ENCODE peak calls at places on chromosomes 2 and 18, in seven cellular contexts. B is progenitor cell of endocrine pancreas; W is NCI-H1105; J is activated B cell treated with CpG ODN at 0.5 μM for 24 hours; R is activated CD4-positive, alpha-beta T cell treated with anti-CD3 and anti-CD28 coated beads, Interleukin-2, amount 10 ng/mL, durations not matched to agents 7 days and 5 days; P is amniotic stem cell; O is ELF-1. V is an unnamed sample.
A peak's percentile ranks its signal among the peaks of the same experiment; 100 is the strongest.

GRCh38 chr18:57435851-57436192 is 648 bp downstream of the ONECUT2 start:
- DNase-seq in B (no peak), R (no peak), P (no peak), O (no peak), W (no peak), J (no peak), V (no peak)

GRCh38 chr2:221434155-221434554 is 137.9 kb downstream of the EPHA4 start:
- DNase-seq in J (no peak), B (no peak), R (no peak), O (no peak), W (no peak), P (no peak), V (no peak)

GRCh38 chr2:12619975-12620374 is 96.8 kb upstream of the TRIB2 start:
- DNase-seq in R (no peak), W (no peak), O (no peak), B (no peak), P (peak; percentile 32), J (no peak), V (peak; percentile 72)

GRCh38 chr2:96501471-96501874 is 3.7 kb downstream of the NEURL3 start:
- DNase-seq in W (no peak), R (peak; percentile 45), O (no peak), B (no peak), J (no peak), P (no peak), V (no peak)

GRCh38 chr2:41722668-41723369 is 325.0 kb upstream of the PKDCC start:
- DNase-seq in P (no peak), J (no peak), B (no peak), R (no peak), O (no peak), W (no peak), V (no peak)

GRCh38 chr2:118994778-118995177 is 52.8 kb downstream of the MARCO start:
- DNase-seq in O (no peak), R (no peak), P (no peak), J (no peak), W (no peak), B (no peak), V (no peak)

GRCh38 chr2:232871835-232872736 is 2.0 kb downstream of the SNORC start:
- DNase-seq in B (no peak), O (no peak), J (no peak), R (no peak), P (no peak), W (no peak), V (no peak)

GRCh38 chr18:10771053-10771709 is 245.4 kb downstream of the NAPG start:
- DNase-seq in R (no peak), W (no peak), O (no peak), P (no peak), B (no peak), J (no peak), V (no peak)

GRCh38 chr18:53551868-53552426 is 672.5 kb downstream of the MBD2 start:
- DNase-seq in W (no peak), R (no peak), B (no peak), O (no peak), P (no peak), J (no peak), V (no peak)

GRCh38 chr2:939936-940620 is 10.6 kb upstream of the SNTG2 start:
- DNase-seq in W (no peak), P (peak; percentile 19), B (no peak), O (no peak), R (no peak), J (no peak), V (peak; percentile 69)

GRCh38 chr18:31684279-31685096 is at the start of gene B4GALT6:
- DNase-seq in P (no peak), O (peak; percentile 75), R (peak; percentile 12), W (peak; percentile 38), J (peak; percentile 18), B (peak; percentile 49), V (peak; percentile 13)

GRCh38 chr2:23596316-23596885 is 211.4 kb downstream of the KLHL29 start:
- DNase-seq in P (no peak), W (no peak), O (no peak), B (no peak), R (no peak), J (no peak), V (no peak)

GRCh38 chr18:35991696-35992095 is 19.2 kb downstream of the RMP24 start:
- DNase-seq in W (no peak), O (no peak), B (no peak), R (no peak), J (no peak), P (no peak), V (no peak)

GRCh38 chr2:236928353-236929153 is 157.1 kb upstream of the COPS8 start:
- DNase-seq in P (no peak), R (no peak), B (no peak), W (no peak), O (no peak), J (no peak), V (no peak)

GRCh38 chr2:120358734-120359465 is 13.0 kb downstream of the INHBB start:
- DNase-seq in B (no peak), R (no peak), P (no peak), W (no peak), J (no peak), O (no peak), V (no peak)

GRCh38 chr2:6883448-6884122 is 6.0 kb downstream of the RSAD2 start:
- DNase-seq in O (peak; percentile 22), W (no peak), J (no peak), R (no peak), P (no peak), B (no peak), V (no peak)

GRCh38 chr2:71003396-71003795 is 8.7 kb upstream of the TEX261 start:
- DNase-seq in J (no peak), W (no peak), O (peak; percentile 0), B (no peak), P (no peak), R (no peak), V (no peak)

GRCh38 chr2:30695749-30696148 is 111.5 kb downstream of the CAPN13 start:
- DNase-seq in O (no peak), W (no peak), B (no peak), J (no peak), P (no peak), R (no peak), V (no peak)

GRCh38 chr2:38797276-38797675 is 19.3 kb downstream of the GEMIN6 start:
- DNase-seq in B (no peak), R (no peak), W (no peak), P (no peak), O (peak; percentile 27), J (no peak), V (no peak)

GRCh38 chr2:19131871-19132270 is 226.6 kb downstream of the OSR1 start:
- DNase-seq in P (no peak), B (no peak), J (no peak), O (no peak), W (no peak), R (no peak), V (no peak)

GRCh38 chr2:169715379-169716228 is 18.0 kb upstream of the KLHL23 start:
- DNase-seq in J (no peak), O (no peak), R (no peak), W (peak; percentile 18), B (no peak), P (no peak), V (no peak)

GRCh38 chr2:217597681-217598080 is 405.1 kb downstream of the TNS1 start:
- DNase-seq in B (no peak), O (no peak), W (no peak), R (no peak), P (no peak), J (no peak), V (no peak)

GRCh38 chr2:169050476-169051240 is 18.7 kb upstream of the DHRS9 start:
- DNase-seq in J (no peak), W (no peak), B (no peak), P (no peak), R (no peak), O (no peak), V (no peak)

GRCh38 chr2:119367472-119368099 is 809 bp downstream of the DBI start:
- DNase-seq in O (peak; percentile 68), J (peak; percentile 36), P (no peak), B (peak; percentile 41), W (peak; percentile 22), R (peak; percentile 54), V (no peak)

GRCh38 chr2:241561811-241562210 is 3.3 kb downstream of the BOK start:
- DNase-seq in R (no peak), J (no peak), P (peak; percentile 30), O (peak; percentile 60), W (no peak), B (no peak), V (no peak)

GRCh38 chr18:33440011-33440383 is 524 bp downstream of the CCDC178 start:
- DNase-seq in R (no peak), W (peak; percentile 51), J (no peak), O (no peak), P (peak; percentile 47), B (peak; percentile 30), V (peak; percentile 20)

GRCh38 chr2:3641181-3641580 is 16.8 kb upstream of the ALLC start:
- DNase-seq in W (no peak), P (no peak), J (no peak), R (no peak), O (peak; percentile 0), B (no peak), V (no peak)

V was measured in brain pericyte.